ENCODE peak calls at places on chromosomes 6 and 20, in six cellular contexts. One of them, this sample, is unnamed.

GRCh38 chr6:109678240-109678639 is 12.8 kb downstream of the AK9 start:
- DNase-seq in A549: no peak
- DNase-seq in kidney tubule cell: no peak
- DNase-seq in cardiac muscle cell: no peak
- DNase-seq in EL: no peak
- DNase-seq in adrenal gland: no peak
- DNase-seq in this sample: no peak

GRCh38 chr6:5461365-5461764 is 200.1 kb downstream of the FARS2 start:
- DNase-seq in A549: no peak
- DNase-seq in kidney tubule cell: no peak
- DNase-seq in cardiac muscle cell: no peak
- DNase-seq in EL: no peak
- DNase-seq in adrenal gland: no peak
- DNase-seq in this sample: no peak

GRCh38 chr20:61290721-61291120 is 38.7 kb downstream of the CDH4 start:
- DNase-seq in A549: no peak
- DNase-seq in kidney tubule cell: no peak
- DNase-seq in cardiac muscle cell: no peak
- DNase-seq in EL: no peak
- DNase-seq in adrenal gland: no peak
- DNase-seq in this sample: no peak

GRCh38 chr6:52509281-52510212 is 67.3 kb downstream of the TRAM2 start:
- DNase-seq in A549: no peak
- DNase-seq in kidney tubule cell: peak
- DNase-seq in cardiac muscle cell: no peak
- DNase-seq in EL: peak
- DNase-seq in adrenal gland: no peak
- DNase-seq in this sample: peak

GRCh38 chr20:35318502-35319157 is 26.4 kb upstream of the FAM83C start:
- DNase-seq in A549: peak
- DNase-seq in kidney tubule cell: peak
- DNase-seq in cardiac muscle cell: no peak
- DNase-seq in EL: peak
- DNase-seq in adrenal gland: no peak
- DNase-seq in this sample: peak

GRCh38 chr6:17968081-17968518 is 19.3 kb downstream of the KIF13A start:
- DNase-seq in A549: no peak
- DNase-seq in kidney tubule cell: peak
- DNase-seq in cardiac muscle cell: no peak
- DNase-seq in EL: peak
- DNase-seq in adrenal gland: no peak
- DNase-seq in this sample: peak

GRCh38 chr20:20076297-20077065 is 24.1 kb downstream of the CFAP61 start:
- DNase-seq in A549: no peak
- DNase-seq in kidney tubule cell: peak
- DNase-seq in cardiac muscle cell: no peak
- DNase-seq in EL: peak
- DNase-seq in adrenal gland: no peak
- DNase-seq in this sample: peak

GRCh38 chr6:123810214-123810613 is 6.5 kb downstream of the NKAIN2 start:
- DNase-seq in A549: no peak
- DNase-seq in kidney tubule cell: no peak
- DNase-seq in cardiac muscle cell: no peak
- DNase-seq in EL: no peak
- DNase-seq in adrenal gland: no peak
- DNase-seq in this sample: no peak

GRCh38 chr6:170031096-170031471 is 259.8 kb downstream of the DLL1 start:
- DNase-seq in A549: no peak
- DNase-seq in kidney tubule cell: no peak
- DNase-seq in cardiac muscle cell: no peak
- DNase-seq in EL: no peak
- DNase-seq in adrenal gland: no peak
- DNase-seq in this sample: no peak